ENCODE peak calls at places on chromosomes 7 and 10, in four cellular contexts. Z is GM12878, K is HepG2, N is H1. Y is an unnamed sample.

GRCh38 chr7:55185941-55186609 is 167.3 kb downstream of the EGFR start:
- DNase-seq in Z (no peak), K (peak), N (peak), Y (peak)

GRCh38 chr10:128985036-128985435 is 482.0 kb upstream of the MGMT start:
- DNase-seq in Z (no peak), K (no peak), N (peak), Y (no peak)

GRCh38 chr7:127678330-127678729 is 26.3 kb downstream of the SND1 start:
- DNase-seq in Z (no peak), K (no peak), N (no peak), Y (no peak)

GRCh38 chr7:50209461-50210161 is 94.9 kb upstream of the IKZF1 start:
- DNase-seq in Z (no peak), K (no peak), N (no peak), Y (no peak)

GRCh38 chr10:109977382-109977806 is 30.4 kb upstream of the ADD3 start:
- DNase-seq in Z (no peak), K (peak), N (no peak), Y (no peak)

GRCh38 chr10:111472445-111472844 is 395.6 kb downstream of the ADRA2A start:
- DNase-seq in Z (no peak), K (no peak), N (no peak), Y (no peak)

GRCh38 chr7:135174941-135175340 is 4.4 kb upstream of the CYREN start:
- DNase-seq in Z (no peak), K (no peak), N (no peak), Y (no peak)

GRCh38 chr10:61835909-61836232 is 65.6 kb upstream of the ARID5B start:
- DNase-seq in Z (no peak), K (no peak), N (no peak), Y (no peak)

GRCh38 chr10:132654708-132655661 is 117.4 kb downstream of the INPP5A start:
- DNase-seq in Z (no peak), K (peak), N (peak), Y (peak)

GRCh38 chr7:6161463-6162330 is 110.7 kb downstream of the CYTH3 start:
- DNase-seq in Z (no peak), K (no peak), N (no peak), Y (no peak)

GRCh38 chr7:32533313-32534024 is 38.2 kb downstream of the AVL9 start:
- DNase-seq in Z (no peak), K (no peak), N (no peak), Y (no peak)

GRCh38 chr10:71033396-71033980 is 145.1 kb upstream of the PCBD1 start:
- DNase-seq in Z (no peak), K (no peak), N (no peak), Y (no peak)

GRCh38 chr7:69843653-69844052 is 245.4 kb downstream of the AUTS2 start:
- DNase-seq in Z (peak), K (no peak), N (no peak), Y (no peak)

GRCh38 chr10:98045785-98046389 is 15.5 kb upstream of the CRTAC1 start:
- DNase-seq in Z (no peak), K (peak), N (peak), Y (peak)

GRCh38 chr7:76423666-76424412 is 911 bp upstream of the ZP3 start:
- DNase-seq in Z (no peak), K (no peak), N (no peak), Y (no peak)

GRCh38 chr10:121594623-121595320 is 3.5 kb downstream of the FGFR2 start:
- DNase-seq in Z (no peak), K (no peak), N (no peak), Y (no peak)

GRCh38 chr10:121594076-121594475 is 4.2 kb downstream of the FGFR2 start:
- DNase-seq in Z (no peak), K (no peak), N (no peak), Y (no peak)

GRCh38 chr10:121593676-121594075 is 4.6 kb downstream of the FGFR2 start:
- DNase-seq in Z (no peak), K (no peak), N (no peak), Y (no peak)

GRCh38 chr10:121592155-121592890 is 5.9 kb downstream of the FGFR2 start:
- DNase-seq in Z (no peak), K (no peak), N (no peak), Y (no peak)

GRCh38 chr10:121593267-121593666 is 5.0 kb downstream of the FGFR2 start:
- DNase-seq in Z (no peak), K (no peak), N (no peak), Y (no peak)
- H3K9ac ChIP-seq in Z (no peak), K (no peak), N (no peak), Y (no peak)

GRCh38 chr10:92387289-92387940 is 96.4 kb downstream of the MARCHF5 start:
- DNase-seq in Z (no peak), K (peak), N (peak), Y (peak)
- TF ChIP-seq KDM1A in Z (no peak), K (no peak), N (no peak), Y (no peak)

DNA sequence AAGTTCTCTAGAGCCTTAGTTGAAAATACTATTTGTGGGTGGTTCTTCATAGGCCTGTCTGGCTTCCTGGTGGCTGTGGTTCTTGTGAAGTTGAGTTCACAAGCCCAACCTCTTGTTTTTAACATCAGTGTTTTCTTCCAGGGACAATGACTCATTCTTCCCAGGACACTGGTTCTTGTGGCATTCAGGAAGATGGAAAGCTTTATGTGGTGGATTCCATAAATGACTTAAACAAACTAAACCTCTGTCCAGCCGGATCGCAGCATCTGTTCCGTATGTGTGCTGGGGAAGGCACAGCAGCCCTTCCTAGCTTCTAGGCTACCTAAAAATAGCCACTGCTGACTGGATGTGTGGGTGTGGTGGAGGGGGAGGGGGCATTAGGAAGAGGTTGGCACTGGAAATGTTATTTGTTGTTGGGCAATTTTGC is 3.9 kb downstream of the LSMEM1 start:
- DNase-seq in Z (no peak), K (peak), N (no peak), Y (no peak)
- H3K9ac ChIP-seq in Z (no peak), K (no peak), N (no peak), Y (no peak)

GRCh38 chr7:36862685-36863375 is 138.5 kb upstream of the AOAH start:
- DNase-seq in Z (no peak), K (no peak), N (no peak), Y (no peak)
- TF ChIP-seq KDM1A in Z (no peak), K (no peak), N (no peak), Y (no peak)

DNA sequence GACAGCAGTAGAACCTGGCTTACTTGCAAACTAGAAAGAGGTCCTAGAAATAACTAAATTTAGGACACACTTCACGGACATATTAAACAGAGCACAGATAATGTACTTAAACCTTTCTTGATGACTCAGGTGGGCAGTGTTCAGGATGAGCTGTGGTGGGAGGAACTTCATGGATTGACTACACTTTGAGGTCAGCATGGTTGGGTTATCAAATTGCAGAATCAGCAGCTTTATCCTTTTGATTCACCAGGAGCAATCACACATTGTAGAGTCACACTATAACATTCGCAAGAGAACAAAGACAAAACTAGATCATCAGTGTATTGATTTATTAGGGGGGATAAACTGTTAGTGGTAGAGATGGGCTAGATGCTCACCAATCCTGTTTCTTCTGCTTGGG is 38.6 kb upstream of the AGK start:
- DNase-seq in Z (no peak), K (no peak), N (no peak), Y (no peak)
- H3K9ac ChIP-seq in Z (no peak), K (no peak), N (no peak), Y (no peak)

Y was measured in K562.